ENCODE peak calls at places on chromosomes 11 and 22, in six cellular contexts. One of them, this sample, is unnamed.

GRCh38 chr22:47276219-47276843 is 513.9 kb downstream of the TBC1D22A start:
- DNase-seq in lung: no peak
- DNase-seq in OCI-LY7: no peak
- DNase-seq in colonic mucosa: no peak
- DNase-seq in astrocyte: no peak
- DNase-seq in HepG2: no peak
- DNase-seq in this sample: no peak

GRCh38 chr11:19200410-19201201 is 1.2 kb downstream of the CSRP3 start:
- DNase-seq in lung: no peak
- DNase-seq in colonic mucosa: peak
- DNase-seq in HepG2: no peak
- DNase-seq in astrocyte: peak
- DNase-seq in OCI-LY7: no peak
- DNase-seq in this sample: no peak

GRCh38 chr11:128653828-128654231 is 40.0 kb upstream of the FLI1 start:
- DNase-seq in OCI-LY7: no peak
- DNase-seq in astrocyte: peak
- DNase-seq in colonic mucosa: no peak
- DNase-seq in HepG2: no peak
- DNase-seq in lung: peak
- DNase-seq in this sample: peak

GRCh38 chr22:24553597-24554315 is 1.2 kb downstream of the GUCD1 start:
- DNase-seq in astrocyte: no peak
- DNase-seq in colonic mucosa: peak
- DNase-seq in OCI-LY7: peak
- DNase-seq in lung: no peak
- DNase-seq in HepG2: peak
- DNase-seq in this sample: peak

GRCh38 chr22:45296628-45297297 is 12.0 kb downstream of the UPK3A start:
- DNase-seq in colonic mucosa: no peak
- DNase-seq in OCI-LY7: peak
- DNase-seq in astrocyte: no peak
- DNase-seq in HepG2: no peak
- DNase-seq in lung: no peak
- DNase-seq in this sample: no peak

GRCh38 chr11:119223856-119224255 is 17.7 kb downstream of the CBL start:
- DNase-seq in lung: no peak
- DNase-seq in astrocyte: peak
- DNase-seq in colonic mucosa: no peak
- DNase-seq in OCI-LY7: no peak
- DNase-seq in HepG2: no peak
- DNase-seq in this sample: no peak

GRCh38 chr11:112837162-112837826 is 123.9 kb upstream of the NCAM1 start:
- DNase-seq in HepG2: no peak
- DNase-seq in astrocyte: no peak
- DNase-seq in lung: no peak
- DNase-seq in colonic mucosa: no peak
- DNase-seq in OCI-LY7: no peak
- DNase-seq in this sample: no peak

GRCh38 chr11:10540546-10540914 is 457 bp downstream of the RNF141 start:
- DNase-seq in OCI-LY7: peak
- DNase-seq in HepG2: peak
- DNase-seq in astrocyte: peak
- DNase-seq in lung: peak
- DNase-seq in colonic mucosa: peak
- DNase-seq in this sample: peak

GRCh38 chr11:131691558-131692041 is 321.2 kb downstream of the NTM start:
- DNase-seq in colonic mucosa: peak
- DNase-seq in OCI-LY7: no peak
- DNase-seq in HepG2: no peak
- DNase-seq in astrocyte: no peak
- DNase-seq in lung: no peak
- DNase-seq in this sample: no peak

GRCh38 chr22:32926600-32926999 is 125.1 kb downstream of the TIMP3 start:
- DNase-seq in OCI-LY7: peak
- DNase-seq in HepG2: peak
- DNase-seq in astrocyte: no peak
- DNase-seq in colonic mucosa: no peak
- DNase-seq in lung: no peak
- DNase-seq in this sample: peak

GRCh38 chr11:940496-941135 is 14.9 kb downstream of the AP2A2 start:
- DNase-seq in colonic mucosa: no peak
- DNase-seq in HepG2: no peak
- DNase-seq in OCI-LY7: no peak
- DNase-seq in lung: no peak
- DNase-seq in astrocyte: no peak
- DNase-seq in this sample: no peak
- H3K4me3 ChIP-seq in colonic mucosa: no peak
- H3K4me3 ChIP-seq in HepG2: no peak
- H3K4me3 ChIP-seq in OCI-LY7: no peak
- H3K4me3 ChIP-seq in lung: no peak
- H3K4me3 ChIP-seq in astrocyte: no peak
- H3K4me3 ChIP-seq in this sample: no peak

GRCh38 chr11:110991621-110992355 is 253.7 kb upstream of the POU2AF2 start:
- DNase-seq in colonic mucosa: no peak
- DNase-seq in HepG2: no peak
- DNase-seq in astrocyte: peak
- DNase-seq in lung: no peak
- DNase-seq in OCI-LY7: no peak
- DNase-seq in this sample: no peak
- H3K27ac ChIP-seq in colonic mucosa: no peak
- H3K27ac ChIP-seq in HepG2: no peak
- H3K27ac ChIP-seq in astrocyte: no peak
- H3K27ac ChIP-seq in lung: no peak
- H3K27ac ChIP-seq in OCI-LY7: no peak
- H3K27ac ChIP-seq in this sample: no peak

GRCh38 chr22:38468761-38469305 is 937 bp downstream of the KDELR3 start:
- DNase-seq in colonic mucosa: no peak
- DNase-seq in lung: no peak
- DNase-seq in astrocyte: no peak
- DNase-seq in HepG2: no peak
- DNase-seq in OCI-LY7: no peak
- DNase-seq in this sample: no peak

GRCh38 chr22:38465673-38466490 is 2.0 kb upstream of the KDELR3 start:
- DNase-seq in OCI-LY7: peak
- DNase-seq in HepG2: no peak
- DNase-seq in colonic mucosa: no peak
- DNase-seq in lung: no peak
- DNase-seq in astrocyte: no peak
- DNase-seq in this sample: no peak

GRCh38 chr22:38467438-38467903 is 425 bp upstream of the KDELR3 start:
- DNase-seq in OCI-LY7: no peak
- DNase-seq in lung: no peak
- DNase-seq in colonic mucosa: peak
- DNase-seq in HepG2: no peak
- DNase-seq in astrocyte: no peak
- DNase-seq in this sample: no peak

GRCh38 chr22:38469306-38469781 is 1.4 kb downstream of the KDELR3 start:
- DNase-seq in HepG2: no peak
- DNase-seq in colonic mucosa: no peak
- DNase-seq in astrocyte: no peak
- DNase-seq in OCI-LY7: no peak
- DNase-seq in lung: no peak
- DNase-seq in this sample: no peak

GRCh38 chr22:38467904-38468760 is at the start of gene KDELR3:
- DNase-seq in lung: peak
- DNase-seq in HepG2: no peak
- DNase-seq in colonic mucosa: peak
- DNase-seq in astrocyte: peak
- DNase-seq in OCI-LY7: no peak
- DNase-seq in this sample: peak
- TF ChIP-seq CTCF in lung: no peak
- TF ChIP-seq CTCF in HepG2: no peak
- TF ChIP-seq CTCF in colonic mucosa: no peak
- TF ChIP-seq CTCF in astrocyte: no peak
- TF ChIP-seq CTCF in OCI-LY7: peak
- TF ChIP-seq CTCF in this sample: peak

DNA sequence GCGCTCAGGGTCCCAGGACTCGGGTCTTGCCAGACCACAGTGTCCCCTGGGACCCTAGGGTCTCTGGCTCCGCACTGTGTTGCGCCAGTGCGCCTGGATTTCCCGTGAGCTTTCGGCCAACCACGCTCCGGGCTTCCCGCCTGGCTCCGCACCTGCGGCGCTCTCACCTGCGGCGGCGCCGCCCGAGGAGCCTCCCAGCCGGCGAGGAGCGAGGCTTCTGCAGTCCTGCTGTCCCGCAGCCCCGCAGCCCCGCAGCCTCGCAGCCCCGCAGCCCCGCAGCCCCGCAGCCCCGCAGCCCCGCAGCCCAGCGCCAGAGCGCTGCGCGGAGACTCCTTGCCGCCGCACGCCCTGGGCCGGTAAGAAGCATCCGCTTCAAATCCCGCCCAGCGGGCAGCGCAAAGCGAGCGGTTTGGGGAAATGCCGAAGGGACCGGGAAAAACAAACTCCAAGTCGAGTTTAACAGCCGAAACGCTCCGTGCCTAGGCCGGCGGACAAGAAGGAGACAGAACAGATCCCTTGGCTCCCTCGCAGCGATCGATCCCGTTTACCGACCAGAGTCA is 936 bp downstream of the ALX4 start:
- DNase-seq in colonic mucosa: no peak
- DNase-seq in astrocyte: no peak
- DNase-seq in OCI-LY7: no peak
- DNase-seq in lung: no peak
- DNase-seq in HepG2: no peak
- DNase-seq in this sample: no peak
- H3K4me3 ChIP-seq in colonic mucosa: no peak
- H3K4me3 ChIP-seq in astrocyte: peak
- H3K4me3 ChIP-seq in OCI-LY7: no peak
- H3K4me3 ChIP-seq in lung: no peak
- H3K4me3 ChIP-seq in HepG2: no peak
- H3K4me3 ChIP-seq in this sample: no peak

GRCh38 chr11:120539681-120540369 is 28.3 kb downstream of the GRIK4 start:
- DNase-seq in astrocyte: peak
- DNase-seq in HepG2: no peak
- DNase-seq in OCI-LY7: no peak
- DNase-seq in lung: no peak
- DNase-seq in colonic mucosa: no peak
- DNase-seq in this sample: no peak
- H3K27ac ChIP-seq in astrocyte: no peak
- H3K27ac ChIP-seq in HepG2: no peak
- H3K27ac ChIP-seq in OCI-LY7: no peak
- H3K27ac ChIP-seq in lung: no peak
- H3K27ac ChIP-seq in colonic mucosa: no peak
- H3K27ac ChIP-seq in this sample: no peak

DNA sequence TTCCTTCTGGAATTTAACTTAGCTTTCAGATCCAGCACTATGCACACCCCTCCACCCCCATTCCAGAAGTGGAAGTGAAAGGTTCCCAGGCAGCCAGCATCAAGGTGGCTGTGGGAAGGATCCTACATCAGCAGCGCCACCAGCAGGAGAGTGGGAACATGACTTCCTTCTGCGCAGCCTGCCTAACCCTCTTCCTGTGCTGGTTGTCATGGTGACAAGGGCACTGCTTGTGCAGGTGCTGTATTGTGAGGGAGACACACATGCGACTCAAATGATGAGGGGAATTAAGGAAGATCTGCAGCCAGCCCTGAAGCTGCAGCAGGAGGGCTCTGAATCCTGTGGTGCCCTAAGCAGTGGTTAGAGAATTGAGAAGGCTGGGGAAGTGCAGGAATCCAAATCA is 904.4 kb upstream of the API5 start:
- DNase-seq in astrocyte: no peak
- DNase-seq in OCI-LY7: peak
- DNase-seq in lung: no peak
- DNase-seq in colonic mucosa: no peak
- DNase-seq in HepG2: no peak
- DNase-seq in this sample: peak
- TF ChIP-seq CTCF in astrocyte: peak
- TF ChIP-seq CTCF in OCI-LY7: peak
- TF ChIP-seq CTCF in lung: no peak
- TF ChIP-seq CTCF in colonic mucosa: no peak
- TF ChIP-seq CTCF in HepG2: no peak
- TF ChIP-seq CTCF in this sample: peak

GRCh38 chr11:45361551-45361950 is 75.4 kb upstream of the SYT13 start:
- DNase-seq in OCI-LY7: no peak
- DNase-seq in HepG2: no peak
- DNase-seq in colonic mucosa: no peak
- DNase-seq in astrocyte: no peak
- DNase-seq in lung: no peak
- DNase-seq in this sample: no peak

GRCh38 chr11:45354976-45355705 is 69.0 kb upstream of the SYT13 start:
- DNase-seq in colonic mucosa: peak
- DNase-seq in OCI-LY7: peak
- DNase-seq in astrocyte: peak
- DNase-seq in lung: peak
- DNase-seq in HepG2: no peak
- DNase-seq in this sample: peak

GRCh38 chr11:45355706-45356041 is 69.5 kb upstream of the SYT13 start:
- DNase-seq in HepG2: no peak
- DNase-seq in OCI-LY7: no peak
- DNase-seq in astrocyte: no peak
- DNase-seq in colonic mucosa: no peak
- DNase-seq in lung: no peak
- DNase-seq in this sample: no peak
- H3K4me3 ChIP-seq in HepG2: no peak
- H3K4me3 ChIP-seq in OCI-LY7: peak
- H3K4me3 ChIP-seq in astrocyte: peak
- H3K4me3 ChIP-seq in colonic mucosa: peak
- H3K4me3 ChIP-seq in lung: peak
- H3K4me3 ChIP-seq in this sample: peak

GRCh38 chr11:95088946-95089619 is 563 bp upstream of the ENDOD1 start:
- DNase-seq in colonic mucosa: no peak
- DNase-seq in OCI-LY7: no peak
- DNase-seq in HepG2: no peak
- DNase-seq in lung: no peak
- DNase-seq in astrocyte: no peak
- DNase-seq in this sample: peak
- H3K27ac ChIP-seq in colonic mucosa: peak
- H3K27ac ChIP-seq in OCI-LY7: peak
- H3K27ac ChIP-seq in HepG2: no peak
- H3K27ac ChIP-seq in lung: peak
- H3K27ac ChIP-seq in astrocyte: peak
- H3K27ac ChIP-seq in this sample: peak